ENCODE peak calls at places on chromosome 13, in five cellular contexts. I is A549, Y is K562, H is HepG2, J is WTC11. U is an unnamed sample.

GRCh38 chr13:71046360-71047079 is 820.5 kb downstream of the DACH1 start:
- DNase-seq in I (no peak), Y (no peak), H (no peak), J (no peak), U (no peak)

GRCh38 chr13:79196366-79196765 is 209.7 kb downstream of the RBM26 start:
- DNase-seq in I (no peak), Y (no peak), H (no peak), J (no peak), U (no peak)

GRCh38 chr13:102172406-102172805 is 229.4 kb downstream of the FGF14 start:
- DNase-seq in I (no peak), Y (no peak), H (no peak), J (no peak), U (no peak)

GRCh38 chr13:97583884-97584497 is 150.0 kb downstream of the RAP2A start:
- DNase-seq in I (no peak), Y (no peak), H (peak), J (no peak), U (no peak)

GRCh38 chr13:99909836-99910619 is 61.5 kb downstream of the ZIC5 start:
- DNase-seq in I (no peak), Y (no peak), H (no peak), J (no peak), U (no peak)

GRCh38 chr13:41613984-41614581 is 156.7 kb downstream of the RGCC start:
- DNase-seq in I (no peak), Y (no peak), H (peak), J (no peak), U (no peak)

GRCh38 chr13:93967286-93967685 is 512.2 kb downstream of the DCT start:
- DNase-seq in I (no peak), Y (no peak), H (no peak), J (no peak), U (no peak)

GRCh38 chr13:60146491-60146890 is 17.2 kb downstream of the DIAPH3 start:
- DNase-seq in I (no peak), Y (no peak), H (no peak), J (no peak), U (no peak)

GRCh38 chr13:99311748-99312492 is 4.7 kb upstream of the GPR183 start:
- DNase-seq in I (no peak), Y (no peak), H (no peak), J (no peak), U (no peak)

GRCh38 chr13:112748947-112749346 is 59.1 kb downstream of the ATP11A start:
- DNase-seq in I (no peak), Y (no peak), H (no peak), J (no peak), U (no peak)

GRCh38 chr13:32639502-32640105 is 53.4 kb downstream of the PDS5B start:
- DNase-seq in I (peak), Y (peak), H (peak), J (peak), U (peak)
- TF ChIP-seq ESRRA in I (no peak), Y (no peak), H (no peak), J (no peak), U (no peak)

DNA sequence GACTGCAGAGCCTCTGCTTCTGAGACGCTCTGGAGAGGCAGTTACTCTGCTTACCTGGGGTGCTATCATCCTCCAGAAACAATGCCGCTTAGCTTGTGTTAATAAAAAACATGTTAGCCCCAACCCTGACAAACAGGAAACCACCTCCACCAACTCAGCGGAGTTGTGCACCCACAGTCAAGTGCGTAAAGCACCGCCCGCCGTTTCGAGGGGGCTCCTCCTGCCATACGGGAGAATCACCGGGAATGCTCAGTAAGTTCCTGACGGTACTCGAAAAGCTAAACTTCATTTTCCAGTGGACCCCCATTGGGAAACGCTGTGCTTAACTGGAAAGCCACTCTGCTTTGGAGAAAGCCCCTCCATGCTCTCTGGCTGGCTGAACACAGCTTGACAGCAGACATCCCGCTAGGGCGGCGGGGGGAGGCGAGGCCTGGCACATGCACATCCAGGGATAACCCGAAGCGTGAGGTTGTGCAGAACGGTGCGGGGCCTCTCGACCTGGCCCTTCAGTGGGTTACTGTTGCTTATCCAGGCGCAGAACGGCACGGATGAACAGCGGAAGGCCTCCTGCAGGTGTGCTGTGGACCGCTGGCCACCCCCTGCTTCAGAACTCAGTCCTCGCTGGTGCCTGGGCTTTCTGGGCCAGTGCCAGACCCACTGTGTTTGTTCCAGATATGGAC is 17.1 kb downstream of the GAS6 start:
- DNase-seq in I (no peak), Y (no peak), H (no peak), J (peak), U (no peak)
- TF ChIP-seq ESRRA in I (no peak), Y (no peak), H (no peak), J (no peak), U (no peak)

GRCh38 chr13:27924529-27925141 is 4.8 kb downstream of the PDX1 start:
- DNase-seq in I (no peak), Y (no peak), H (no peak), J (peak), U (no peak)
- TF ChIP-seq ESRRA in I (no peak), Y (no peak), H (no peak), J (no peak), U (no peak)

GRCh38 chr13:28705734-28706133 is 13.0 kb downstream of the SLC46A3 start:
- DNase-seq in I (no peak), Y (no peak), H (no peak), J (no peak), U (no peak)
- TF ChIP-seq ESRRA in I (no peak), Y (no peak), H (no peak), J (no peak), U (no peak)

GRCh38 chr13:44738463-44738862 is 162.3 kb upstream of the TSC22D1 start:
- DNase-seq in I (no peak), Y (no peak), H (no peak), J (no peak), U (no peak)

GRCh38 chr13:44730099-44730498 is 154.0 kb upstream of the TSC22D1 start:
- DNase-seq in I (no peak), Y (no peak), H (no peak), J (no peak), U (no peak)

GRCh38 chr13:44735806-44736205 is 159.7 kb upstream of the TSC22D1 start:
- DNase-seq in I (no peak), Y (no peak), H (no peak), J (no peak), U (no peak)

GRCh38 chr13:44732503-44733098 is 156.5 kb upstream of the TSC22D1 start:
- DNase-seq in I (no peak), Y (no peak), H (peak), J (no peak), U (no peak)

DNA sequence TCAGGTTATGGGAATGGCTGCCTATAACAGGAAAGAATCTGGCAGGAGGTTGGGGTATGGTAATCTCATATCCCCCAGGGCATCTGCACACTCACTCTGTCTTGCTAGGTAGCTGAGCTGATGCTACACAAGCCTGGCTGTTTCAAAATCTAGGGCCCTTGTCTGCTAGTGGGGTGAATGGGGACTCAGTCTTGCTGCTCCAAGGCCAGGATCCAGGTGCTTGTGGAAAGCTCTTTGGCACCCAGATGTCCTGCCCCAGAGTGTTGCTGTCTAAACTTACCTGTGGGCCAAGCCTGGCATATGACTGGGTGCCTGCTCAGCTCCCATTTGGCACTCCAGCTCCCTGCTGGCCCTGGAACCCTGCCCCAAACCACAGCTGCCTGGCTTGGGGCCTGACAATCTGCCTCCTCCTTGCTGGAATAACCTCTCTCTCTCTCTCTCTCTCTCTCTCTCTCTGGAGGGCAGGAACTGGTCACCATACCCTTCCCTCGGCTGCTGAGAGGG is 158.1 kb upstream of the TSC22D1 start:
- DNase-seq in I (no peak), Y (no peak), H (no peak), J (no peak), U (no peak)
- TF ChIP-seq ESRRA in I (no peak), Y (no peak), H (no peak), J (no peak), U (no peak)

GRCh38 chr13:29753593-29754485 is 96.6 kb downstream of the UBL3 start:
- DNase-seq in I (no peak), Y (no peak), H (no peak), J (no peak), U (no peak)

GRCh38 chr13:29752175-29752574 is 98.2 kb downstream of the UBL3 start:
- DNase-seq in I (no peak), Y (no peak), H (no peak), J (no peak), U (no peak)

GRCh38 chr13:29758591-29759114 is 91.8 kb downstream of the UBL3 start:
- DNase-seq in I (no peak), Y (peak), H (peak), J (no peak), U (peak)

GRCh38 chr13:29756506-29756905 is 93.9 kb downstream of the UBL3 start:
- DNase-seq in I (no peak), Y (no peak), H (no peak), J (no peak), U (no peak)

GRCh38 chr13:29754486-29754806 is 96.0 kb downstream of the UBL3 start:
- DNase-seq in I (no peak), Y (peak), H (peak), J (peak), U (no peak)
- TF ChIP-seq ESRRA in I (no peak), Y (no peak), H (no peak), J (no peak), U (no peak)

GRCh38 chr13:49779721-49780120 is 12.8 kb downstream of the KPNA3 start:
- DNase-seq in I (no peak), Y (no peak), H (no peak), J (no peak), U (no peak)

GRCh38 chr13:49774376-49775005 is 18.0 kb downstream of the KPNA3 start:
- DNase-seq in I (no peak), Y (no peak), H (no peak), J (no peak), U (no peak)

GRCh38 chr13:49777746-49778614 is 14.5 kb downstream of the KPNA3 start:
- DNase-seq in I (no peak), Y (no peak), H (no peak), J (no peak), U (no peak)

GRCh38 chr13:49772828-49773227 is 19.7 kb downstream of the KPNA3 start:
- DNase-seq in I (no peak), Y (no peak), H (no peak), J (no peak), U (no peak)

DNA sequence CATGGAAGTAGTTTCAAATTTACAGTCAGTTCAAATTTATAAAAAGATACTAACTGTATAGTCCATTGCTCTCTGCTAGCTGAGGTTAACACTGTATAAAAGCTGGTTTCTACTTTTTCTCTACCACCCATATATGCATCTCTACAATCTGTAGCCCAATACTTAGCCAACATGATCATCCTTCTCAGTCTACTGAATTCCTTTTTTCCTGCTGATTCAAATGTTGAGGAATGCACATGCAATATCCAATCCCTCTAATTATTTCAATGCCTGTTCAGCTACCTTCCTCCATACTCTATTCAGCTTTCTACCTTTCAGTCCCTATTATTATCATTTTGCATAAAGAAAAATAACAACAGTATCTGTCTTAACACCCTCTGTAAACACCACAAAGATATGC is 15.6 kb downstream of the KPNA3 start:
- DNase-seq in I (no peak), Y (no peak), H (no peak), J (no peak), U (no peak)
- TF ChIP-seq ESRRA in I (no peak), Y (no peak), H (no peak), J (no peak), U (no peak)